ENCODE peak calls at places on chromosomes 4 and X, in four cellular contexts. One of them, this sample, is unnamed.

GRCh38 chrX:100904433-100904832 is 24.3 kb downstream of the XKRX start:
- DNase-seq in left ventricle myocardium inferior: no peak
- DNase-seq in stimulated activated CD4-positive, alpha-beta T cell treated with anti-CD3 and anti-CD28 coated beads, Interleukin-4, amount 100 ng/mL, for 24 hours: no peak
- DNase-seq in right lobe of liver: no peak
- DNase-seq in this sample: no peak

GRCh38 chr4:130747842-130748241 is 1651.9 kb downstream of the C4orf33 start:
- DNase-seq in left ventricle myocardium inferior: no peak
- DNase-seq in stimulated activated CD4-positive, alpha-beta T cell treated with anti-CD3 and anti-CD28 coated beads, Interleukin-4, amount 100 ng/mL, for 24 hours: no peak
- DNase-seq in right lobe of liver: no peak
- DNase-seq in this sample: no peak

GRCh38 chr4:139564502-139564901 is 8.5 kb upstream of the SETD7 start:
- DNase-seq in left ventricle myocardium inferior: no peak
- DNase-seq in stimulated activated CD4-positive, alpha-beta T cell treated with anti-CD3 and anti-CD28 coated beads, Interleukin-4, amount 100 ng/mL, for 24 hours: no peak
- DNase-seq in right lobe of liver: no peak
- DNase-seq in this sample: no peak

GRCh38 chr4:148692242-148692641 is 250.0 kb upstream of the NR3C2 start:
- DNase-seq in left ventricle myocardium inferior: no peak
- DNase-seq in stimulated activated CD4-positive, alpha-beta T cell treated with anti-CD3 and anti-CD28 coated beads, Interleukin-4, amount 100 ng/mL, for 24 hours: no peak
- DNase-seq in right lobe of liver: peak; percentile 13
- DNase-seq in this sample: no peak

GRCh38 chrX:133911816-133912495 is 73.4 kb downstream of the GPC3 start:
- DNase-seq in left ventricle myocardium inferior: no peak
- DNase-seq in stimulated activated CD4-positive, alpha-beta T cell treated with anti-CD3 and anti-CD28 coated beads, Interleukin-4, amount 100 ng/mL, for 24 hours: no peak
- DNase-seq in right lobe of liver: no peak
- DNase-seq in this sample: no peak

GRCh38 chr4:140042634-140043033 is 111.3 kb downstream of the MAML3 start:
- DNase-seq in left ventricle myocardium inferior: no peak
- DNase-seq in stimulated activated CD4-positive, alpha-beta T cell treated with anti-CD3 and anti-CD28 coated beads, Interleukin-4, amount 100 ng/mL, for 24 hours: no peak
- DNase-seq in right lobe of liver: no peak
- DNase-seq in this sample: no peak

GRCh38 chr4:139816856-139817255 is 151.2 kb downstream of the MGST2 start:
- DNase-seq in left ventricle myocardium inferior: no peak
- DNase-seq in stimulated activated CD4-positive, alpha-beta T cell treated with anti-CD3 and anti-CD28 coated beads, Interleukin-4, amount 100 ng/mL, for 24 hours: no peak
- DNase-seq in right lobe of liver: no peak
- DNase-seq in this sample: no peak

GRCh38 chrX:123869488-123869887 is 9.6 kb downstream of the XIAP start:
- DNase-seq in left ventricle myocardium inferior: no peak
- DNase-seq in stimulated activated CD4-positive, alpha-beta T cell treated with anti-CD3 and anti-CD28 coated beads, Interleukin-4, amount 100 ng/mL, for 24 hours: no peak
- DNase-seq in right lobe of liver: no peak
- DNase-seq in this sample: no peak

GRCh38 chr4:20462426-20463175 is 210.9 kb downstream of the SLIT2 start:
- DNase-seq in left ventricle myocardium inferior: no peak
- DNase-seq in stimulated activated CD4-positive, alpha-beta T cell treated with anti-CD3 and anti-CD28 coated beads, Interleukin-4, amount 100 ng/mL, for 24 hours: no peak
- DNase-seq in right lobe of liver: no peak
- DNase-seq in this sample: no peak